ENCODE peak calls at places on chromosomes 5 and 9, in six cellular contexts. K is transverse colon, L is H9, J is suprapubic skin, P is HCT116, Z is breast epithelium. S is an unnamed sample. For H3K4me1, the result is how much of the 10 kb centered on the place peaks cover.

GRCh38 chr5:132176543-132176945 is 51.1 kb downstream of the P4HA2 start:
- DNase-seq in K (no peak), L (peak), J (no peak), P (no peak), Z (no peak), S (no peak)

GRCh38 chr9:98365724-98366123 is 110.3 kb upstream of the TBC1D2 start:
- DNase-seq in K (no peak), L (no peak), J (no peak), P (no peak), Z (no peak), S (no peak)

GRCh38 chr5:130720355-130720754 is 444.7 kb downstream of the HINT1 start:
- DNase-seq in K (no peak), L (no peak), J (no peak), P (peak), Z (no peak), S (no peak)

GRCh38 chr5:73189816-73190451 is 16.9 kb downstream of the TMEM174 start:
- DNase-seq in K (peak), L (peak), J (no peak), P (no peak), Z (no peak), S (peak)

GRCh38 chr5:140295414-140295813 is 7.5 kb downstream of the PFDN1 start:
- DNase-seq in K (peak), L (no peak), J (no peak), P (no peak), Z (no peak), S (peak)

GRCh38 chr5:56910123-56910951 is 941 bp downstream of the SETD9 start:
- DNase-seq in K (peak), L (no peak), J (peak), P (no peak), Z (no peak), S (peak)

GRCh38 chr5:16178745-16179372 is 732 bp downstream of the MARCHF11 start:
- DNase-seq in K (peak), L (peak), J (no peak), P (no peak), Z (peak), S (peak)

GRCh38 chr5:123035950-123036390 is 555 bp downstream of the PPIC start:
- DNase-seq in K (peak), L (peak), J (peak), P (peak), Z (peak), S (peak)

GRCh38 chr9:127828262-127829031 is 25.8 kb downstream of the FPGS start:
- DNase-seq in K (peak), L (peak), J (peak), P (peak), Z (peak), S (peak)

DNA sequence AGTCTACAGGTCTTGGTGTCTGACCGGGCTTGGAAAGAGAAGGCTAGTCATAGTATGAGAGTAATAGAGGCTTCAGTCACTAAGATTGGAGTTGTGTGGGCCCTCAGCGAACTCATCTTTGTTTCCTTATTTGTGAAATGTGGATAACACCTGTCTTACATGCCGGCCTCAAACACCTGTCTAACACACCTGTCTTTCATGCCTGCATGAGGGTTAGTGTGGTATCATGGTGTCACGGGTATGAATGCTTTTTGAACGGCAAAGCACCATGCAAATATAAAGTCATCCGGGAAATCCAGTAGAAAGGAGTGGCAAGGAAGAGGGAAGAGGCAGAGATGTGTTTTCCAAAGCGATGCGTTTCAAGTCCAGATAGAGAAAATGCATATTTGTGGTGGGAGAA is 25.5 kb downstream of the GRAMD2B start:
- DNase-seq in K (no peak), L (no peak), J (no peak), P (no peak), Z (no peak), S (no peak)
- H3K4me1 ChIP-seq in K (under half), L (under half), J (under half), P (half or more), Z (under half), S (under half)

DNA sequence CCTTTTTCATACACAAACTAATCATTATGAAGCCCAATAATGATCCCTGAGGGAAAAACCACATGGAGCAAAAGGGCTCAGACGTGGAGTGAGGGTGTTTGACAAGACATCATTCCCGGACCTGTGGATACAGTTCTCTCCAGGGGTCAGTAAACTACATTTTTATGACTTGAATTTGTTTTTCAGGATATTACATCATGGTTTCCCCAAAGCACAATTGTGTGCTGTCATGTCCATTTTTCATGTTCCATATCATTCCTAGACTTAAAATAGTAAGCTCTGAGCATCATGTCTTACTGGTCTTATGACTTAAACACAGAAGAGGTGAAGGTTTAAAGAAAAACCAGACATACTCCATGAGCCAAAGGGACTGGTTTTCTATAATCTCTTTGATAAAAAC is 234.4 kb downstream of the PCSK1 start:
- DNase-seq in K (no peak), L (no peak), J (no peak), P (no peak), Z (no peak), S (no peak)
- H3K4me1 ChIP-seq in K (under half), L (under half), J (under half), P (under half), Z (under half), S (under half)

GRCh38 chr5:135391123-135391868 is 7.7 kb downstream of the MACROH2A1 start:
- DNase-seq in K (no peak), L (no peak), J (no peak), P (no peak), Z (no peak), S (no peak)
- H3K4me1 ChIP-seq in K (under half), L (under half), J (half or more), P (under half), Z (under half), S (under half)

DNA sequence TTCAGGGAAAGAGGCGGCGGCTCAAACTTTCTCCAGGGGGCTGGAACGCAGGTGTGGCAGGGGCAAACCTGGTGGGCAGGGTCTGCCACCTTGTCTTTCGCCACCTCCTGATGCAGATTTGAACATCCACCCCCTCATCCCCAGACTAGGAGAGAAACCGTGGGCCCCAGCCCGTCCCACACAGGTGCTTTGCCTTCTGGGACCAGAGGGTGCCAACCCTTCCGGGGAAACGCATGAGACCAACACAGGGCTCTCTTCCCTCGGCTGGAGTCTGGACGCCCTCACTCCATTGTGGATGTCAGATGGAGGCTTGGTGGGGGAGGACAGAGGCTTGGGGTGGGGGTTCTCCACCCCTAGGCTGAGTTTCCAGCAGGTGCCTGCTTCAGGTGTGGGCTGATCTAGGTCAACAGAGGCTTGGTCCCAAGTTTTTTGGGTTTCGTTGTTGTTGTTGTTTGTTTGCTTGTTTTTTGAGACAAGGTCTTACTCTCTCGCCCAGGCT is 9.6 kb downstream of the C9orf50 start:
- DNase-seq in K (no peak), L (no peak), J (no peak), P (no peak), Z (no peak), S (no peak)
- H3K4me1 ChIP-seq in K (under half), L (under half), J (under half), P (half or more), Z (under half), S (under half)

DNA sequence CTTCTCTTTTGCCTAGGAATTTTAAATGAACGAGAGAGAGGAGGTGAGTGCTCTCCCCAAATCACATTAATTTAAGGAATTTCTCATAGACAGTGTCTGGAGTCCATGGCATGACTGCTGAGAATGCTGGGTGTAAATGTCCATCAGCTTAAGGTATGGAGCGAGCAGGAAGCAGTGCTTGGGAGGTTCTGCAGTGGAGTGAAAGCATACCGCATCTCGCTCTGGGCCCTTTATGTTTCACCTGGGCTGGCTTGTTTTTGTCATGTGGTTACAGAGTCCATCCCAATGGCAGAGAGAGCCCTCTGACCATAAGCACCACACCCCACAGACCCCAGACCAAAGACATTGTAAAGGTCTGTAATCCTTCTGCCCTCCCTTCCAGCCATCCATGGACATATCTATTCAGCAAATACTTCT is 20.6 kb upstream of the TNFAIP8 start:
- DNase-seq in K (no peak), L (no peak), J (no peak), P (no peak), Z (no peak), S (no peak)
- H3K4me1 ChIP-seq in K (under half), L (under half), J (half or more), P (under half), Z (under half), S (under half)

DNA sequence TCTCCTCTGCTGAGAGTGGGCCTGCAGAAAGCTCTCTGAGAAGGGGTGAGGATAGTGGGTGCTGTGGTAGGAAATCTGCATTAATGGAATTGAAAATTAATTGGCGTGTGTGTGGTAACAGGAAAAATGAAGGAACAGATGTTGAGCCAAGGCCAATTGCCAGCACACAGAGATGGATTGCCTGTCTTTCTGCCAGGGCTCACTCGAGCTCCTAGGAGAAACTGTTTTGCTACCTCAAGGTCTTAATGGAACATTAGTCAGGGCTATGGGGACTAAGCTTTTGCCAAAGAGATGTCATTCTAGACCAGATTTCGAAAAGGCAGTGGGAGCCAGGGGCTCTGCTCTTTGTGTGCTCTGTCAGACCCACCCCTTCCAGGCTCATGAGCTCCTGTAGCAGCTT is 124.0 kb upstream of the EFNA5 start:
- DNase-seq in K (no peak), L (no peak), J (no peak), P (no peak), Z (no peak), S (no peak)
- H3K4me1 ChIP-seq in K (under half), L (under half), J (under half), P (under half), Z (under half), S (under half)

DNA sequence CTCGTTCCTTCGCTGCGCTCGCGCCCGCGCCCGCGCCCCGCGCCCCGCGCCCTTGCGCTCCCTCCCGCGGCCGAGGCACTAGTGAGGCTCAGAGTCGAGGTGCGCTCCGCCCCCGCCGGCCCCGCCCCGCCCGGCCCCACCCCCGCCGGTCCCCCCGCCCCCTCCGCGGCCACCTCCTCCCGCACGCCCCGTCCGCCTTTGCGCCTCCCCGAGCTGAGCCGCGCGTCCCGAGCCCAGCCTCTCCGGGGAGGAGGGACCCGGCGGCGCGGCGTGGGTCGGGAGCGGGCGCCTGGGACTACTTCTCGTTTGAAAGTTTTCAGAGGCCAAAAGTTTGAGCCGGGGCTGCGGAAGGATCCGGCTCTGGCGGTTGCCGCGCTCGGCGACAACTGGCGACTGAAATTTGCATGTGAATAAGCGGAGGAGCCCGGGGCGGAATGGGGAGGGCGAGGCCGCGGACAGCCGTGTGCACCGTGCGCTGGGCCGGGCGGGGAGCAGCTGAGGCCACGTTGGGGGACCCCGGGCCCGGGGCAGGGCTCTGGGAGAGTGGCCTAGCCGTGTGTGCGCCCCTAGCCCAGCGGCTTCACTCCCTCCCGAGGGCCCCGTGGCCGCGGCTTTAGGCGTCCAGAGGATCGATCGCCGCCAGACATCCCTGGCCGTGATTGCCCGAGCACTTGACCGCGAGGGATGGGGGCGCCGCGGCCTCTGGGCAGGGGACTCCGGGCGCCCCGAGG is at the start of gene NOTCH1:
- DNase-seq in K (peak), L (peak), J (peak), P (peak), Z (peak), S (peak)
- H3K4me1 ChIP-seq in K (half or more), L (under half), J (half or more), P (half or more), Z (under half), S (under half)

DNA sequence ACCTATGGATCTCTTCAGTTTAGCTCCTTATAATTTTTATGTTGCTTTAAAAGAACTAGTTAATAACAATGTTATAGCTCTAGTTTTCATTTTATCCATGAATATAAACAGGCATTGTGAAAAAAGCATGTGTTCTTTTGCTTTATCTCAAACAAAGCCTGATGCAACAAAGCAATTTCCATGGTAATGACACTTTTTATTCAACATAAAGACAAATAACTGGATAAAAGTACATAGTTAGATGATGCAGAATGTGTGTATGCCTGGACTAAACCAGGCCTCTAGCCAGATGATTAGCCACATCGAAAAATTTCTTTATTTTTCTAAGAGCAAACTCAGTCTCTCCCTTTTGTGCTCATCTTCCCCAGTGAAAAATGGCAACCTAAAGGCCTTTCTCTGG is 125.6 kb upstream of the TARS1 start:
- DNase-seq in K (no peak), L (no peak), J (no peak), P (no peak), Z (no peak), S (no peak)
- H3K4me1 ChIP-seq in K (under half), L (under half), J (under half), P (under half), Z (under half), S (under half)